ENCODE peak calls at places on chromosomes 2 and 18, in five cellular contexts. E is GM23248; G is effector memory CD4-positive, alpha-beta T cell; R is CD8-positive, alpha-beta memory T cell; D is BE2C. F is an unnamed sample. For H3K9me3, the result is how much of the 10 kb centered on the place peaks cover.

GRCh38 chr2:230678451-230678850 is 34.2 kb upstream of the CAB39 start:
- DNase-seq in E (no peak), D (no peak), G (no peak), R (no peak), F (no peak)

GRCh38 chr2:63888490-63889402 is 47.0 kb downstream of the UGP2 start:
- DNase-seq in R (peak), D (peak), G (no peak), E (peak), F (peak)

GRCh38 chr2:226795281-226796011 is 4.2 kb downstream of the IRS1 start:
- DNase-seq in E (peak), G (no peak), R (no peak), D (no peak), F (peak)

GRCh38 chr2:148557844-148558436 is 86.6 kb upstream of the EPC2 start:
- DNase-seq in G (no peak), E (no peak), R (no peak), D (no peak), F (no peak)

GRCh38 chr2:173151671-173152398 is 76.2 kb downstream of the MAP3K20 start:
- DNase-seq in E (peak), R (no peak), G (no peak), D (no peak), F (peak)

GRCh38 chr2:105597831-105598293 is 146.8 kb upstream of the NCK2 start:
- DNase-seq in D (no peak), R (no peak), G (no peak), E (peak), F (no peak)

GRCh38 chr2:9003616-9004337 is at the start of gene MBOAT2:
- DNase-seq in G (peak), E (peak), R (peak), D (peak), F (peak)

GRCh38 chr2:217223222-217223930 is 363.5 kb upstream of the TNP1 start:
- DNase-seq in R (no peak), E (peak), G (no peak), D (no peak), F (no peak)

GRCh38 chr18:54608008-54608642 is 17.1 kb downstream of the DYNAP start:
- DNase-seq in G (no peak), E (peak), D (no peak), R (no peak), F (no peak)

GRCh38 chr2:69798466-69798908 is 31.0 kb upstream of the GMCL1 start:
- DNase-seq in D (no peak), E (peak), G (no peak), R (no peak), F (peak)

GRCh38 chr18:26057208-26057821 is 33.1 kb downstream of the SS18 start:
- DNase-seq in G (no peak), D (no peak), R (no peak), E (no peak), F (no peak)

GRCh38 chr18:27136208-27136535 is 48.9 kb downstream of the CHST9 start:
- DNase-seq in R (no peak), E (peak), G (no peak), D (no peak), F (peak)

GRCh38 chr2:71856709-71857525 is 290.7 kb downstream of the CYP26B1 start:
- DNase-seq in D (no peak), G (no peak), E (peak), R (no peak), F (no peak)

GRCh38 chr2:105143467-105144127 is 97.9 kb upstream of the GPR45 start:
- DNase-seq in E (no peak), G (no peak), D (no peak), R (peak), F (peak)

GRCh38 chr2:27042985-27043634 is 8.4 kb upstream of the AGBL5 start:
- DNase-seq in R (no peak), E (peak), G (no peak), D (no peak), F (no peak)

GRCh38 chr2:225429718-225430117 is 30.2 kb downstream of the NYAP2 start:
- DNase-seq in R (no peak), G (no peak), D (peak), E (peak), F (no peak)

GRCh38 chr2:47334356-47335136 is 68.4 kb upstream of the MSH2 start:
- DNase-seq in R (no peak), D (no peak), E (no peak), G (no peak), F (no peak)

GRCh38 chr18:57943723-57944122 is 100.3 kb upstream of the NEDD4L start:
- DNase-seq in G (no peak), D (no peak), E (peak), R (no peak), F (no peak)

GRCh38 chr2:189657867-189658266 is 3.4 kb upstream of the ASNSD1 start:
- DNase-seq in G (peak), R (no peak), E (no peak), D (no peak), F (no peak)

GRCh38 chr2:236240228-236240990 is 23.8 kb downstream of the ASB18 start:
- DNase-seq in R (no peak), D (no peak), E (no peak), G (no peak), F (peak)

GRCh38 chr2:6916224-6916623 is 988 bp upstream of the RNF144A start:
- DNase-seq in R (no peak), E (no peak), G (no peak), D (no peak), F (no peak)

GRCh38 chr2:229445501-229446294 is 174.6 kb upstream of the PID1 start:
- DNase-seq in D (no peak), E (peak), R (no peak), G (no peak), F (peak)

GRCh38 chr2:46842876-46843275 is 72.7 kb downstream of the MCFD2 start:
- DNase-seq in E (no peak), G (no peak), R (no peak), D (no peak), F (no peak)

GRCh38 chr2:215711484-215712034 is 275.7 kb upstream of the FN1 start:
- DNase-seq in D (no peak), R (no peak), G (no peak), E (peak), F (no peak)

GRCh38 chr18:24263078-24263477 is 124.2 kb downstream of the CABYR start:
- DNase-seq in R (no peak), E (no peak), G (no peak), D (no peak), F (no peak)

GRCh38 chr18:23094411-23095165 is 40.7 kb upstream of the CABLES1 start:
- DNase-seq in D (no peak), G (no peak), E (no peak), R (no peak), F (no peak)

GRCh38 chr18:13613591-13614317 is 112.6 kb downstream of the FAM210A start:
- DNase-seq in G (no peak), E (no peak), R (no peak), D (no peak), F (no peak)
- H3K4me3 ChIP-seq in G (peak), E (no peak), R (no peak), D (no peak), F (no peak)

DNA sequence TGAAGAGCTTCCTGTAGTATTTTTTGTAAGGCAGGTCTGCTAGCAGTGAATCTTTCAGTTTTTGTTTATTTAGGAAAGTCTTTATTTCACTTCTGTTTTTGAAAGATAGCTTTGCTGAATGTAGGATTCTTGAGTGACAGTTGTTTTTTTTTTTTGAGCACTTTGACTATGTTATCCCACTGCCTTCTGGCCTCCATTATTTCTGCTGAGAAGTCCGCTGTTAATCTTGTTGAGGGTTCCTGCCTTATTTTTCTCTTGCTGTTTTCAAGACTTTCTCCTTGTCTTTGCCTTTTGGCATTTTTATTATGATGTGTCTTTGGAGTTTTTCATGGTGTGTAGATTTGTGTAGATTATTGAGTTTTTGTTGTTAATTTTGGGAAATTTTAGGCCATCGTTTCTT is 21.9 kb downstream of the RBFA start:
- DNase-seq in G (no peak), D (no peak), E (peak), R (no peak), F (no peak)
- H3K9me3 ChIP-seq in G (under half), D (under half), E (under half), R (under half), F (under half)

DNA sequence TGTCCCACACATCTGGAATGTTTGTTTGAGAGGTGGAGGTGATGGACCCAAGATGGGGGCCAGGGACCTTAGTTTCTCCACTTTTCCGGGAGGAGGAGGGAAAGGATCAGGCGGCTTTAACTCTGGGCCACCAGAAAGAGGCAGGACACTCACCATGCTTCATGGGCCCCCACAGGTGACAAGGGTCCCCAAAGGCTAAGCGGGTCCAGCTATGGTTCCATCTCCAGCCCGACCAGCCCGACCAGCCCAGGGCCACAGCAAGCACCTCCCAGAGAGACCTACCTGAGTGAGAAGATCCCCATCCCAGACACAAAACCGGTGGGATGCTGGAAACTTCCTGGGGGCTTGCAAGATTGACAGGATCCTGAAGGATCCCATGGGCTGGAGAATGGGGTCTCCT is 712 bp downstream of the SLC11A1 start:
- DNase-seq in E (no peak), D (no peak), G (no peak), R (no peak), F (no peak)
- H3K4me3 ChIP-seq in E (no peak), D (no peak), G (no peak), R (no peak), F (no peak)

GRCh38 chr2:15168116-15168515 is 393.0 kb downstream of the NBAS start:
- DNase-seq in E (no peak), G (no peak), D (no peak), R (no peak), F (no peak)
- H3K9me3 ChIP-seq in E (under half), G (under half), D (under half), R (under half), F (under half)

DNA sequence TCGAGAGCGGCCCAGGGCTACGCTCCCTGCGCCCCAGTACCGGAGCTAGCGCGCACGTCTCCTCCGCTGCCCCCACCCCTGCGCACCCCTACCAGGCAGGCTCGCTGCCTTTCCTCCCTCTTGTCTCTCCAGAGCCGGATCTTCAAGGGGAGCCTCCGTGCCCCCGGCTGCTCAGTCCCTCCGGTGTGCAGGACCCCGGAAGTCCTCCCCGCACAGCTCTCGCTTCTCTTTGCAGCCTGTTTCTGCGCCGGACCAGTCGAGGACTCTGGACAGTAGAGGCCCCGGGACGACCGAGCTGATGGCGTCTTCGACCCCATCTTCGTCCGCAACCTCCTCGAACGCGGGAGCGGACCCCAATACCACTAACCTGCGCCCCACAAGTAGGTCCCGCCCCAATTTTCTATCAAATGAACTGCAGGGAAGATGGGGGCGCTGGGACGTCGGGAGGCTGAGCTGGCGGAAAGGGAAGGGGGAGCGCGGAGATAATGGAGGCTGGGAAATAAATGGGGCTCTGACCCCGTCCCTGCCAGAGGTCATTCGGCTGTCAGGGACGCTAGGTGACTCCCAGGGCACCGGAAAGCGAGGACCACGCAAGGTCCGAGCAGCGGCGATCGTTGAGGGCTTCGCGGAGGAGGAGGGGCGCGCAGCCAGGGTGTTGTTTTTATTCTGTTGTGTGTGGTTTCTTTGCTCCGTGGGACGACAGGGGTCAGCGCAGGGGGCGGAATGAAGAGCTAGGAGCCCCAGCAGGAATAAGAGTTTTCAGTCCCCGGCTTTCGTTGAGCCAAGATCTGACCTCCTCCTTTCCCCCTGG is 1.8 kb downstream of the GAD1 start:
- DNase-seq in E (peak), G (no peak), D (no peak), R (no peak), F (peak)
- H3K4me3 ChIP-seq in E (peak), G (peak), D (no peak), R (no peak), F (peak)

DNA sequence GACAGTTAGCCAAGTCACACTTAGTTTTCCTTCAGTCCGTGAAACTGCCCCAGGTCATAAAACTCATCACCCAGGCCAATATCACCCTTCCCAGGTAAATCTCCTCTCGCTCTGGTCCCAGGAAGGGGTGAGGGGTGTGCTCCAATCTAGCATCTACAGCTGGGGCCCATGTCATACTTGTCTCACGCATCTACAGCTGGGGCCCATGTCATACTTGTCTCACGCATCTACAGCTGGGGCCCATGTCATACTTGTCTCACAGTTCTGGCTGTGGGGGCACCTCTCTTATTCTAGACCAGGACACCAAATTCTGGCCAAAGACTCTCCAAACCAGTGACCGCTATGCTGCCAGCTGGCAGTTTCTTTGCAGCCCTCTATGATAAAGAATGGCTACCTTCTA is 123.3 kb upstream of the DLGAP1 start:
- DNase-seq in R (no peak), E (no peak), D (no peak), G (no peak), F (no peak)
- H3K9me3 ChIP-seq in R (under half), E (under half), D (under half), G (under half), F (under half)

DNA sequence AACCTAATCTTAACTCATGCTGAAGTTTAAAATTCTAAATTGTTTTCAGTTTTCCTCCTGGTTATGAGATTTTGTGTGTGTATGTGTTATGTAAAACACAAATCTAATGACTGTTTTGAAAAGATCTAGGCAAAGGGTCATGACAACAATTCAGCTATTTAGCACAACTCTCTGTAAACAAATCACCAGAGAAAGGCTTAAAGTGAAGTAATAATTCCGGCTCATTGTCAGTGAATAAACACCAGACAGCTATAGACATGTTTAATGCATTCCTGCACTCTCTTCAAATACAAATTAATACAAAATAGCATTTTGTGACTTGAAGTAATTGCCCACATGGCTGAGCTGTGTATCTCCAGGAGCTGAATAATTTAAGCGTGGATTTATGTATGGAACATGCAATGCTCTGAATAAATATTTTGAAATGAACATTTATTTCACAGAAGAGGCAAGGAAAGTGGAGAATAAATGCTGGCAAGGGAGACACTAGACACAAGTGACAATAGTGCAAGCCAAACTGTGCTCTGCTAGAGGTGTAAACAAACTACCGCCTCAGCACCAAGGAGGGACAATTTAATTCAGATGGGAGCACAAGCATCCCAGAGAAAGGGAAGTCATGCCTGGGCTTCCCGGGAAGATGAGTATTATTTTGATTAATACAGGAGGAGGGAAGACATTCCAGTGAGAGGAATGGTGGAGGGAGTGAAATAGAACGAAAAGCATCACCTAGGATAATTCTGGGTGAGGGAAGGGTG is 133.6 kb upstream of the XPO1 start:
- DNase-seq in R (no peak), D (no peak), G (no peak), E (peak), F (no peak)
- H3K4me3 ChIP-seq in R (no peak), D (no peak), G (no peak), E (peak), F (peak)

GRCh38 chr2:132804045-132804444 is 134.0 kb upstream of the LYPD1 start:
- DNase-seq in D (no peak), G (no peak), E (peak), R (no peak), F (peak)
- H3K9me3 ChIP-seq in D (under half), G (under half), E (under half), R (under half), F (under half)

DNA sequence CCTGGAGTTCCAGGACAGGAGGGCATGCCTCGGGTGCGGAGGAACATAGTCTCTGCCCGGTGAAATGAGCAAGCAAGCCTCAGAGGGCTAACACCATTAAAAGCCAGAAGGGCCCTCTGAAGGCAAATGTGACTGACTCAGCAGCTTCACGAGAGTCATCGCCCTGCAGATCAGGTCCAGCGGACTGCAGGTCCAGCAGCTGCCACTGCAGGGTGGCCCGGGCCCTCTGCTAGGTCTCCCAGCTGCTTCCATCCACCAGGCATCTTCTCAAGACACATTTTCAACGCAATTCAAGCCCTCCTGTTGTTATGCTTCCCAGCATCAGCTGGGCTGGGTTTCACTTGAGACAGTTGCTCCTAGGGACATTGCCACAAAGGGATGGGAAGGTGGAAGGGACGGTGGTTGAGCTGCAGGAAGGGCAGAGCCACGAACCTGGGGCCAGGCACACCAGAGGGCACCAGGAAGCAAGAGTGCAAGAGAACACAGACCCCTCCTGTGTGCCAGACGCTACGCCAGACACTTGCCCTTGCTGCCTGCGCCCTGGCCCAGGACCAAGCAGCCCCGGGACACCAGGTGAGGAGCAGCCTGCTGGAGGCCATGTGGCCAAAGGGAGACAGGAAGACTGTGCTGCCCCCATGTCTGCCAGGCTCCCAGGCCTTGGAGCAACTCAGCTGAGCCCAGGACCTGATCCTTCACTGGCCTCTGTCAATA is 173.0 kb downstream of the HDAC4 start:
- DNase-seq in E (peak), D (peak), G (no peak), R (no peak), F (peak)
- H3K4me3 ChIP-seq in E (no peak), D (peak), G (no peak), R (no peak), F (no peak)

GRCh38 chr2:233006648-233007047 is 6.4 kb downstream of the NGEF start:
- DNase-seq in D (no peak), R (no peak), E (no peak), G (no peak), F (no peak)

GRCh38 chr2:233002829-233003657 is 10.0 kb downstream of the NGEF start:
- DNase-seq in E (no peak), R (no peak), G (no peak), D (no peak), F (no peak)

GRCh38 chr2:233003658-233004555 is 9.1 kb downstream of the NGEF start:
- DNase-seq in G (no peak), E (no peak), D (no peak), R (no peak), F (no peak)

GRCh38 chr2:233007270-233007669 is 5.8 kb downstream of the NGEF start:
- DNase-seq in G (no peak), R (no peak), D (no peak), E (no peak), F (no peak)

GRCh38 chr2:233005096-233005495 is 8.0 kb downstream of the NGEF start:
- DNase-seq in D (no peak), G (no peak), E (no peak), R (no peak), F (no peak)
- H3K9me3 ChIP-seq in D (under half), G (under half), E (under half), R (under half), F (under half)

F was measured in MG63.